ENCODE peak calls at places on chromosomes 13 and 19, in seven cellular contexts. G, H, K, T, C, L and N are unnamed samples.

GRCh38 chr13:50421457-50422130 is 406.4 kb downstream of the KCNRG start:
- DNase-seq in H (peak), G (no peak), T (no peak), L (peak), C (no peak), K (no peak), N (peak)

GRCh38 chr13:79090552-79091159 is 315.4 kb downstream of the RBM26 start:
- DNase-seq in G (no peak), K (no peak), T (no peak), H (no peak), C (no peak), L (no peak), N (peak)

GRCh38 chr13:46728777-46729176 is 68.2 kb downstream of the ESD start:
- DNase-seq in G (no peak), L (peak), H (no peak), C (no peak), T (no peak), K (no peak), N (peak)

GRCh38 chr13:79990048-79990447 is 350.9 kb downstream of the SPRY2 start:
- DNase-seq in L (peak), C (no peak), H (peak), T (no peak), G (no peak), K (no peak), N (no peak)

GRCh38 chr13:87524775-87525174 is 146.4 kb upstream of the SLITRK5 start:
- DNase-seq in T (no peak), G (no peak), L (no peak), C (no peak), H (peak), K (no peak), N (no peak)

GRCh38 chr13:51425410-51426042 is 27.3 kb downstream of the INTS6 start:
- DNase-seq in G (no peak), T (no peak), H (peak), K (no peak), L (peak), C (no peak), N (peak)

GRCh38 chr19:17001603-17002183 is 24.9 kb downstream of the CPAMD8 start:
- DNase-seq in G (no peak), T (no peak), K (no peak), H (no peak), C (peak), L (no peak), N (no peak)

GRCh38 chr13:82847595-82847994 is 1034.7 kb downstream of the SLITRK1 start:
- DNase-seq in K (no peak), L (peak), C (no peak), H (no peak), G (no peak), T (no peak), N (peak)

GRCh38 chr13:37747071-37747612 is 122.4 kb downstream of the TRPC4 start:
- DNase-seq in L (peak), H (peak), C (no peak), T (peak), G (no peak), K (peak), N (peak)

GRCh38 chr19:18711893-18712292 is 28.4 kb downstream of the CRTC1 start:
- DNase-seq in H (no peak), T (no peak), K (no peak), L (no peak), G (no peak), C (no peak), N (no peak)

GRCh38 chr19:15787611-15788155 is at the start of gene OR10H5:
- DNase-seq in T (no peak), H (no peak), L (no peak), G (no peak), C (no peak), K (no peak), N (no peak)

GRCh38 chr19:15142313-15142712 is 35.1 kb downstream of the SYDE1 start:
- DNase-seq in K (no peak), G (no peak), H (no peak), T (no peak), L (no peak), C (no peak), N (no peak)

GRCh38 chr13:78160793-78161192 is 242.2 kb upstream of the EDNRB start:
- DNase-seq in T (no peak), K (peak), H (peak), C (no peak), L (peak), G (no peak), N (peak)

DNA sequence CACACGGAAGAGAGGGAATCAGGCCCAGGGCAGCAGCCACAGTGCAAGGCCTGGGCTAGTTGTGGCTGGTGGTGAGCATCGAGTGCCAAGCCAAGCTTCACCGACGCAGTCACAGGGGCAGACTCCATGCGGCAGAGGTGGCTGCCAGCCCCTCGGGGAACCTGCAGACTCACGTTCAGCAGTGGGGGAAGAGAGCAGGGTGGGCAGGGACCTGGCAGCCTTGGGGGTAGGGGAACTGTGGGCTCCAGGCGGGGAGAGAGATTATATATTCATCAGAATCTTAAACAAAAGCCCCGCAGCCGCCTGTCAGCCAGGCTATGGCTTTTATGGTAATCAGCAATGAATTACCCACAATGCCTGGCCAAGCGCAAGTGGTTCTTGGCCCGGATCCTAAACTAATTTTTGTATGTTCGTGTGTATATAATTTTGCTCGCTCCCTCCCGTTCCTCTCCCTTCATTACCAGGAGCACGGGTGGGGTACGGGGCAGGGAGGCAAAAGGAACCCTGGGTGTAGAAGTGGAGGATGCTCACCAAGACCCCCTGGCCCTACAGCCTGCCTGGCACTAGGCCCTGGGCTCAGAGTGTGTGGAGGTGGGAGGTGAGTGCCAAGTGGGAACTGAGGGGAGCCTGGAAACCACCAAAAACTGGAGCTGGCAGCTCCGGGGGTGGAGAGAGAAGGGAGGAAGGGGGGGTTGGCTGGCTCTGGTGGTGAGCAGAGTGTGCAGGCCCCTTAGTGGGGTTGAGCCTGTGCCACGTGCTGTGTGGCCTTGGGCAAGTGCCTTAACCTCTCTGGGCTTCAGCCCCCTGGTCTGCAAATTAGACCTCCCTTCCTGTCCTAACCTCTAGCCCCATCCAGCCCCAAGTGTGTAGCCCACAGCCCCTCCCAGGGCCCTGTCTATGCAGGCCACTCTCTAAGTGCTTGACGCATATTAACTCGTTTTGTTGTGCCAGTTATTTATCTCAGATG is 31.9 kb downstream of the PTPRS start:
- DNase-seq in C (peak), G (no peak), H (peak), T (peak), K (peak), L (peak), N (peak)
- H3K4me3 ChIP-seq in C (peak), G (no peak), H (peak), T (peak), K (peak), L (peak), N (peak)

DNA sequence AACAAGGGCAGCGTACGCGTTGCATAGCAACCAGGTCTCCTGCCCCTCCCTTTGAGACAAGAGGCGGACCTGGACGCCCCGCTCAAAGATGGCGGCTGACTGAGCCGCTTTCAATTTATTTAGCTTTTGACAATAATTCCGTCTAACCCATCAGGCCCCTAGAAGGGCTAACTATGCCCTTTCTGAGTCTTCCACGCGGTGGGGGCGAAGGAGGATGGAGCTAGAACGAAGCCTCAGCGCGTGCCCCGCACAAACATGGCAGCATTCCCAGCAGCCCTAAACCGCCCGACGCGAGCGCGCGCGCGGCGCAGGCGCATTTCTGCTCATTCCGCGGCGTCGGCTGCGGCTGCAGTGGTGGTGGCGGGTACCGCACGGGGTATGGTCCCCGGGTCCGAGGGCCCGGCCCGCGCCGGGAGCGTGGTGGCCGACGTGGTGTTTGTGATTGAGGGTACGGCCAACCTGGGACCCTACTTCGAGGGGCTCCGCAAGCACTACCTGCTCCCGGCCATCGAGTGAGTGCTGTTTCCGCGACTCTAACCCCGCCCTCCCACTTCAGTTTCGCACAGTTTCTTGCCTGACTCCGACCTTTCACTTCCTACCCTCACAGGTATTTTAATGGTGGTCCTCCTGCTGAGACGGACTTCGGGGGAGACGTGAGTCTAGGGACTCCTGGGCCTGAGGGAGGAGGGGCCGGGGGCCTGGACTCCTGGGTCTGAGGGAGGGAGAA is at the start of gene MED25:
- DNase-seq in K (peak), H (peak), L (peak), C (peak), T (peak), G (peak), N (peak)
- TF ChIP-seq CTCF in K (peak), H (no peak), L (no peak), C (no peak), T (no peak), G (peak), N (peak)

DNA sequence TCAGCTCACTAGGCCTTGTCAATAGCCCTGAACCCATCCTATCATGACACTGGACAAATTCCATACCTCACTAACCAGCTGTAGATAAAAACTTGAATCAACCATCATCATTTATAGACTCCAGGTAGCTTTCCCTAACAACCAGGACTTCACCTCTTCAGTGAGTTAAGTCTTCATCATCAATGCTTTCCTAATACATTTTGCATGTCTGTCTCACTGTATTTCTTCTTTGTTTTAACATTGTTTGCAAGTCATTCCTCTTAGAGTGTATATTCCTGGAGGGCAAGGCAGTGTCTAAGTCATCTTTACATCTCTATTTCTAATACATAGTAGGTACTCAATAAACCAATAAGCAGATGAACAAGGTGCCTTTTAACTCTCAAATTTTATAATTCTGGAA is 123.4 kb upstream of the RFC3 start:
- DNase-seq in G (no peak), K (no peak), L (no peak), H (no peak), T (no peak), C (no peak), N (peak)
- H3K4me3 ChIP-seq in G (no peak), K (no peak), L (no peak), H (no peak), T (no peak), C (no peak), N (no peak)

GRCh38 chr19:7766535-7766934 is 3.5 kb downstream of the CLEC4M start:
- DNase-seq in T (no peak), C (no peak), G (no peak), L (no peak), K (no peak), H (no peak), N (no peak)
- TF ChIP-seq CTCF in T (no peak), C (no peak), G (no peak), L (no peak), K (no peak), H (no peak), N (no peak)

DNA sequence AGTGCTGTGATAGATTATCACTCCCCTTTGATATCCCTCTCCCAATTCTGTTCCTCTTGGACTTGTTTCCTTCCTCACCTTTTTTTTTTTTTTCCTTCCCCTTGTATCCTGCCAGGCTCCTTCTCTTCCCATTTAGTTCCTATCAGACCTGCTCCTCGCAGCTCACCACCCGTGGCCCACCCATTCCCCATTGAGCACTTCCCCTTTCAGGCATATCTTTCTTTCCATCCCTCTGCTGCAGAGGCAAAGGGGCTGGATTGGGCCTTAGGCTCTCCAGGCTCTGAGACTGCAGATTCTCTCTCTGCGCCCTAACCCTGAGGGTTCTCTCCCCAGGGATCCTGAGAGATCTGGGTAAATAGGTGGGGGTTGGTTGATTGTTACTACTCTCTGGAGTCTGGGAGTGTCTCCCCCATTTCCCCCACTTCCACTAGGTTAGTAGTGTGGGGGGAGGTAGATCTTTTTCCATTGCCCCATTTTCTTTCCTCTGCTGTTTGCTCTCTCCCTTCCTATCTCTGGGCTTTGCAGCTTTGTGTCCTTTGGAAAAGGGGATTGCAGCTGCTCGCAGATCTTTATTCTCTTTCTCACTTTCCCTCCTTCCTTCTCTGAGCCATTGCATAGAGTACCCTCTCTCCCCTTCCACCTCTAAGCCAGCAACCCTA is 2.3 kb downstream of the ARHGAP35 start:
- DNase-seq in H (no peak), G (no peak), T (no peak), K (no peak), C (no peak), L (no peak), N (no peak)
- H3K4me3 ChIP-seq in H (peak), G (peak), T (peak), K (peak), C (peak), L (peak), N (peak)

DNA sequence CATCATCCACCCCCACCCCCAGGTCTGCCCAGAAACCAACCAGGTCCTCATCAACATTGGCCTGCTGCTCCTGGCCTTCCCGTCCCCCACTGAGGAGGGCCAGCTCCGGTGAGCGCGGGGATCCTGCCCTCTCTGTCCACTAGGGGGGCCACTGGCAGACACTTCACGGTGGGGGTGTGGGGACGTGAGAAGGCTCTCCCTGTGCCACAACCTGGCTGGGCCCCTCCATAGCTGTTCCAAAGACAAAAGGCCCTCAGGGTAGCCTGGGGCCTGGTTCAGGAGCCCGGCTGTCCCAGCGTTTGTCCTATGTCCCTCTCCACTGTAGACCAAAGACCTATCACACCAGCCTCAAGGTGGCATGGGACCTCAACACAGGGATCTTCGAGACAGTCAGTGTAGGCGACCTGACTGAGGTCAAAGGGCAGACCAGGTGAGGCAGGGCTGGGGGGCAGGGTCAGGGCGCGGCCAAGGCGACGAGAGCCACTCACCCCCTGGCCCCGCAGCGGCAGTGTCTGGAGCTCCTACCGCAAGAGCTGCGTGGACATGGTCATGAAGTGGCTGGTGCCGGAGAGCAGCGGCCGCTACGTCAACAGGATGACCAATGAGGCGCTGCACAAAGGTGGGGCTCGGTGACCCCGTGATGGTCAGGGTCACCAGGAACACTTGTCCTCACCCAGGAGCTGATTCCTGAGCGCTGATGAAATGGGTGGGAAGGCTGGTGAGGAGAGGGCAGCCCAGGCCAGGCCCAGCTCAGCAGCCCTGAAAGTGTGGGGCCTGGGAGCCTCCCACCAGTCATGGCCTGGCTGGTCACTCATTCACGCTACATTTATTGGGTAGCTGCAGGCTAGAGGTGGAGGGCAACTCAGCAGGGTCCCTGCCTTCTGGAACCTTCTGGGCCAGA is 7.9 kb downstream of the DCAF15 start:
- DNase-seq in L (no peak), C (peak), T (no peak), G (peak), H (no peak), K (no peak), N (no peak)
- TF ChIP-seq CTCF in L (peak), C (no peak), T (peak), G (peak), H (peak), K (no peak), N (peak)